ENCODE peak calls at places on chromosomes 3 and 15, in six cellular contexts. I is HepG2, R is HCT116, K is K562, N is GM12878, T is H1. M is an unnamed sample.

GRCh38 chr3:150278843-150279341 is 129.2 kb upstream of the TSC22D2 start:
- DNase-seq in I (no peak), R (no peak), K (no peak), N (no peak), T (no peak), M (peak; percentile 55)

GRCh38 chr3:25532763-25533162 is 104.7 kb downstream of the RARB start:
- DNase-seq in I (peak; percentile 15), R (peak; percentile 26), K (peak; percentile 73), N (no peak), T (peak; percentile 72), M (no peak)

GRCh38 chr3:140399853-140400252 is 278.0 kb upstream of the TRIM42 start:
- DNase-seq in I (no peak), R (no peak), K (no peak), N (no peak), T (no peak), M (no peak)

GRCh38 chr3:66442254-66443249 is 58.3 kb downstream of the LRIG1 start:
- DNase-seq in I (peak; percentile 75), R (no peak), K (no peak), N (no peak), T (peak; percentile 71), M (peak; percentile 85)

GRCh38 chr3:56379723-56380287 is 88.5 kb downstream of the ERC2 start:
- DNase-seq in I (no peak), R (no peak), K (no peak), N (no peak), T (no peak), M (no peak)

GRCh38 chr3:133937756-133938601 is 42.3 kb upstream of the RAB6B start:
- DNase-seq in I (no peak), R (no peak), K (no peak), N (no peak), T (peak; percentile 40), M (no peak)

GRCh38 chr3:187889601-187890404 is 144.5 kb upstream of the BCL6 start:
- DNase-seq in I (peak; percentile 75), R (peak; percentile 13), K (no peak), N (no peak), T (no peak), M (no peak)

GRCh38 chr15:89809093-89809786 is 5.4 kb downstream of the ANPEP start:
- DNase-seq in I (peak; percentile 88), R (no peak), K (no peak), N (no peak), T (no peak), M (no peak)

GRCh38 chr3:37969601-37970100 is 20.9 kb upstream of the VILL start:
- DNase-seq in I (no peak), R (no peak), K (no peak), N (no peak), T (no peak), M (no peak)

GRCh38 chr3:159866201-159866746 is 122.4 kb upstream of the IL12A start:
- DNase-seq in I (no peak), R (no peak), K (no peak), N (no peak), T (no peak), M (no peak)

GRCh38 chr15:98873441-98874218 is 134.0 kb downstream of the PGPEP1L start:
- DNase-seq in I (no peak), R (peak; percentile 40), K (no peak), N (no peak), T (no peak), M (no peak)

GRCh38 chr15:45134682-45135604 is 5.1 kb downstream of the DUOX1 start:
- DNase-seq in I (no peak), R (no peak), K (no peak), N (no peak), T (peak; percentile 71), M (no peak)

GRCh38 chr3:188113761-188114160 is 40.2 kb upstream of the LPP start:
- DNase-seq in I (no peak), R (no peak), K (no peak), N (no peak), T (no peak), M (no peak)

GRCh38 chr3:124763206-124763605 is 33.0 kb downstream of the UMPS start:
- DNase-seq in I (no peak), R (no peak), K (no peak), N (no peak), T (no peak), M (no peak)

GRCh38 chr3:183984337-183984736 is 33.3 kb downstream of the ABCC5 start:
- DNase-seq in I (no peak), R (no peak), K (no peak), N (no peak), T (no peak), M (no peak)

GRCh38 chr3:52606373-52607085 is 70.1 kb downstream of the UQCC5 start:
- DNase-seq in I (peak; percentile 67), R (peak; percentile 89), K (no peak), N (no peak), T (no peak), M (no peak)

GRCh38 chr3:140636452-140637138 is 41.3 kb upstream of the TRIM42 start:
- DNase-seq in I (no peak), R (no peak), K (no peak), N (no peak), T (no peak), M (no peak)

GRCh38 chr3:58924581-58924980 is 125.2 kb downstream of the CFAP20DC start:
- DNase-seq in I (no peak), R (no peak), K (no peak), N (no peak), T (no peak), M (no peak)

GRCh38 chr15:59879506-59879905 is 124.6 kb upstream of the FOXB1 start:
- DNase-seq in I (no peak), R (no peak), K (no peak), N (no peak), T (no peak), M (no peak)

GRCh38 chr3:100973594-100973993 is 19.6 kb downstream of the ABI3BP start:
- DNase-seq in I (no peak), R (no peak), K (no peak), N (no peak), T (no peak), M (no peak)

GRCh38 chr15:28005004-28005527 is 94.0 kb downstream of the OCA2 start:
- DNase-seq in I (no peak), R (no peak), K (no peak), N (no peak), T (no peak), M (no peak)

GRCh38 chr3:26307192-26307591 is 315.4 kb upstream of the LRRC3B start:
- DNase-seq in I (no peak), R (no peak), K (no peak), N (no peak), T (no peak), M (no peak)

GRCh38 chr3:127524300-127524896 is 66.1 kb downstream of the TPRA1 start:
- DNase-seq in I (no peak), R (no peak), K (no peak), N (no peak), T (peak; percentile 56), M (no peak)

GRCh38 chr3:53377794-53378193 is 30.5 kb upstream of the DCP1A start:
- DNase-seq in I (no peak), R (no peak), K (no peak), N (no peak), T (no peak), M (no peak)

GRCh38 chr3:10964537-10965167 is 27.9 kb upstream of the SLC6A1 start:
- DNase-seq in I (no peak), R (no peak), K (peak; percentile 71), N (no peak), T (peak; percentile 70), M (no peak)

GRCh38 chr15:56199038-56199437 is 44.6 kb downstream of the RFX7 start:
- DNase-seq in I (no peak), R (no peak), K (no peak), N (no peak), T (no peak), M (no peak)

GRCh38 chr3:99662838-99663570 is 24.6 kb downstream of the COL8A1 start:
- DNase-seq in I (no peak), R (no peak), K (no peak), N (no peak), T (no peak), M (peak; percentile 16)

GRCh38 chr15:25185156-25185710 is 230.4 kb downstream of the SNRPN start:
- DNase-seq in I (no peak), R (no peak), K (no peak), N (no peak), T (no peak), M (no peak)
- TF ChIP-seq YY1 in I (no peak), R (no peak), K (no peak), N (no peak), T (no peak), M (no peak)

DNA sequence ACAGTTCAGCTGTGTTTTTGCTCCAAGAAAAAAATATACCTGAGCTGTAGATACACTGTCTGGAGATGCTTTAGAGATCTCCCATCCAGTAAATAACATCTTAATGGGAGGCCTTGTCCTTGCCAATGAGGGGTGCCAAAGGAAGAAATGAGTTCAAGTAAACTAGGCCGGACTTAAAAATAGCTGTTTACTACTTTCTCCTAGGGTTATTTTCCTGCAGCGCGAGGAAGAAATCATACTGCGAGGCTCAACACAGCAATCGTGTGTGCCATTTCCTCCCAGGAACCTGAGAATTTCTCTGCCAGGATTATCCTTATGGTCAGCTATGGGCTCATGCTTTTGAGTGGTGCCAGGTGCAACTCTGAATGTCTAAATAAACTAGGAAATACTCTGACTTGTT is 71.9 kb downstream of the CMTM8 start:
- DNase-seq in I (no peak), R (no peak), K (no peak), N (no peak), T (no peak), M (no peak)
- TF ChIP-seq ZNF274 in I (no peak), R (no peak), K (no peak), N (no peak), T (no peak), M (no peak)

GRCh38 chr3:114565201-114565600 is 271.4 kb downstream of the TIGIT start:
- DNase-seq in I (no peak), R (no peak), K (no peak), N (no peak), T (no peak), M (no peak)

GRCh38 chr3:114566162-114566755 is 272.4 kb downstream of the TIGIT start:
- DNase-seq in I (no peak), R (no peak), K (no peak), N (peak; percentile 46), T (no peak), M (no peak)

GRCh38 chr3:114567774-114568173 is 273.9 kb downstream of the TIGIT start:
- DNase-seq in I (no peak), R (no peak), K (no peak), N (no peak), T (no peak), M (no peak)

GRCh38 chr3:114562557-114562956 is 268.7 kb downstream of the TIGIT start:
- DNase-seq in I (no peak), R (no peak), K (no peak), N (no peak), T (no peak), M (no peak)

DNA sequence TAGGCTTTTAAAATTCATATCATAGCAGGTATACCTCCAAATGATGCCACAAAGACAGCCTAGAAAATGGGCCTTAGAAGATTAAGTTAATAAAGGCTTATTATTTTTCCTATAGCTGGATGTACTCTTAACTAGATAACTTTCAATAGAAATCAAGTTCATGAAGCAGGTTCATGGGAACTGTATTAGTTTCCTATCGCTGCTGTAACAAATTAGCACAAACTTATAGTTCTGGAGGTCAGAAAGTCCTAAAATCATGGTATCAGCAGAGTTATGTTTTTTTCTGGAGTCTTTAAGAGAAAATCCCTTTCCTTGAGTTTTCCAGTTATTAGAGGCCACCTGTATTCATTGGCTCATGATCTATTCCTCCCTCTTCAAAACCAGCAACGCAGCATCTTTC is 269.9 kb downstream of the TIGIT start:
- DNase-seq in I (no peak), R (no peak), K (no peak), N (no peak), T (no peak), M (no peak)
- H3K4me3 ChIP-seq in I (no peak overlapping the region), R (no peak overlapping the region), K (no peak overlapping the region), N (no peak overlapping the region), T (no peak overlapping the region), M (no peak overlapping the region)

GRCh38 chr3:171614318-171614967 is 154.2 kb upstream of the TNIK start:
- DNase-seq in I (peak; percentile 4), R (no peak), K (peak; percentile 38), N (no peak), T (peak; percentile 76), M (peak; percentile 16)
- TF ChIP-seq YY1 in I (no peak), R (no peak), K (no peak), N (no peak), T (no peak), M (no peak)

M was measured in NT2/D1.